ENCODE peak calls at places on chromosomes 6 and 20, in five cellular contexts. One of them, this sample, is unnamed.

GRCh38 chr6:39037082-39037487 is 11.5 kb upstream of the GLP1R start:
- DNase-seq in HS-27A: no peak
- DNase-seq in Peyer's patch: no peak
- DNase-seq in substantia nigra: no peak
- DNase-seq in HFF-Myc: no peak
- DNase-seq in this sample: no peak

GRCh38 chr6:61679625-61680024 is 606.4 kb downstream of the KHDRBS2 start:
- DNase-seq in HS-27A: no peak
- DNase-seq in Peyer's patch: no peak
- DNase-seq in substantia nigra: no peak
- DNase-seq in HFF-Myc: no peak
- DNase-seq in this sample: no peak

GRCh38 chr6:6546318-6547110 is 42.0 kb upstream of the LY86 start:
- DNase-seq in HS-27A: no peak
- DNase-seq in Peyer's patch: no peak
- DNase-seq in substantia nigra: no peak
- DNase-seq in HFF-Myc: no peak
- DNase-seq in this sample: peak; percentile 1

GRCh38 chr20:43833511-43834395 is 80.9 kb upstream of the TOX2 start:
- DNase-seq in HS-27A: no peak
- DNase-seq in Peyer's patch: no peak
- DNase-seq in substantia nigra: no peak
- DNase-seq in HFF-Myc: no peak
- DNase-seq in this sample: no peak

GRCh38 chr6:166478782-166479592 is 96.2 kb upstream of the MPC1 start:
- DNase-seq in HS-27A: no peak
- DNase-seq in Peyer's patch: no peak
- DNase-seq in substantia nigra: no peak
- DNase-seq in HFF-Myc: no peak
- DNase-seq in this sample: no peak

GRCh38 chr20:35273449-35274171 is 4.3 kb downstream of the MMP24OS start:
- DNase-seq in HS-27A: no peak
- DNase-seq in Peyer's patch: no peak
- DNase-seq in substantia nigra: no peak
- DNase-seq in HFF-Myc: no peak
- DNase-seq in this sample: no peak

GRCh38 chr6:72182337-72183246 is 296.2 kb downstream of the RIMS1 start:
- DNase-seq in HS-27A: peak; percentile 20
- DNase-seq in Peyer's patch: no peak
- DNase-seq in substantia nigra: peak; percentile 33
- DNase-seq in HFF-Myc: no peak
- DNase-seq in this sample: peak; percentile 24

GRCh38 chr6:3233321-3233720 is 5.9 kb upstream of the TUBB2B start:
- DNase-seq in HS-27A: no peak
- DNase-seq in Peyer's patch: no peak
- DNase-seq in substantia nigra: no peak
- DNase-seq in HFF-Myc: no peak
- DNase-seq in this sample: no peak